ENCODE peak calls at places on chromosomes 12 and 14, in eight cellular contexts. Q is left ventricle myocardium inferior, K is psoas muscle, B is esophagus muscularis mucosa, P is PC-3, T is heart right ventricle, U is hepatocyte, O is SK-N-MC. H is an unnamed sample. For H3K36me3, the result is how much of the 10 kb centered on the place peaks cover.

GRCh38 chr12:117972341-117972740 is 3.6 kb upstream of the KSR2 start:
- DNase-seq in K (no peak), Q (no peak), O (no peak), T (no peak), U (no peak), B (no peak), P (no peak), H (no peak)

GRCh38 chr12:108532061-108532848 is 17.2 kb downstream of the FICD start:
- DNase-seq in B (peak), U (no peak), O (no peak), T (no peak), K (no peak), Q (no peak), P (no peak), H (no peak)

GRCh38 chr12:34396861-34397590 is 374.7 kb downstream of the ALG10 start:
- DNase-seq in P (no peak), O (no peak), U (no peak), T (peak), Q (peak), B (peak), K (peak), H (no peak)

GRCh38 chr12:49502590-49502989 is 36.2 kb upstream of the KCNH3 start:
- DNase-seq in U (no peak), B (no peak), Q (no peak), P (no peak), O (no peak), T (no peak), K (no peak), H (peak)

GRCh38 chr12:100576311-100577036 is 3.0 kb downstream of the GAS2L3 start:
- DNase-seq in Q (no peak), O (no peak), P (peak), K (no peak), B (no peak), T (no peak), U (peak), H (no peak)

GRCh38 chr14:60161176-60162107 is 3.8 kb downstream of the DHRS7 start:
- DNase-seq in U (no peak), K (peak), O (no peak), Q (no peak), P (peak), T (no peak), B (no peak), H (no peak)

GRCh38 chr12:91562476-91562875 is 379.9 kb upstream of the DCN start:
- DNase-seq in K (no peak), P (no peak), B (no peak), O (no peak), U (no peak), Q (no peak), T (no peak), H (no peak)

GRCh38 chr12:115267891-115268290 is 583.9 kb upstream of the TBX3 start:
- DNase-seq in Q (no peak), P (no peak), U (no peak), T (no peak), B (no peak), K (no peak), O (no peak), H (no peak)

GRCh38 chr14:77007975-77008421 is 20.5 kb downstream of the IRF2BPL start:
- DNase-seq in B (no peak), K (peak), T (peak), Q (peak), U (peak), P (peak), O (no peak), H (no peak)

GRCh38 chr12:101414533-101415119 is 7.1 kb upstream of the ARL1 start:
- DNase-seq in B (no peak), Q (no peak), P (peak), U (peak), O (peak), K (no peak), T (peak), H (peak)

GRCh38 chr12:26195250-26195640 is at the start of gene SSPN:
- DNase-seq in P (peak), Q (peak), B (no peak), K (peak), U (peak), O (no peak), T (peak), H (peak)

GRCh38 chr12:41185946-41186345 is 2.2 kb upstream of the PDZRN4 start:
- DNase-seq in O (no peak), U (no peak), P (no peak), Q (no peak), T (no peak), B (no peak), K (no peak), H (no peak)

GRCh38 chr12:59596232-59597143 is 659 bp downstream of the SLC16A7 start:
- DNase-seq in T (peak), O (no peak), B (peak), Q (peak), U (peak), K (peak), P (peak), H (peak)

GRCh38 chr14:69246331-69246730 is 13.6 kb upstream of the GALNT16 start:
- DNase-seq in K (no peak), T (no peak), Q (no peak), B (no peak), P (no peak), O (no peak), U (no peak), H (no peak)

GRCh38 chr12:75477137-75477536 is 3.4 kb upstream of the GLIPR1 start:
- DNase-seq in Q (no peak), O (no peak), K (no peak), P (no peak), T (no peak), U (no peak), B (no peak), H (no peak)

GRCh38 chr14:32508281-32508680 is 179.2 kb downstream of the AKAP6 start:
- DNase-seq in P (no peak), B (no peak), O (no peak), U (no peak), K (no peak), Q (no peak), T (no peak), H (no peak)

GRCh38 chr14:100066984-100067383 is 1.8 kb downstream of the EVL start:
- DNase-seq in T (no peak), P (no peak), O (no peak), K (no peak), B (no peak), U (no peak), Q (no peak), H (no peak)

GRCh38 chr14:83294941-83295340 is 1761.3 kb upstream of the SEL1L start:
- DNase-seq in U (no peak), Q (no peak), K (no peak), B (no peak), O (no peak), P (no peak), T (no peak), H (no peak)

GRCh38 chr14:79144891-79145290 is 974.7 kb downstream of the NRXN3 start:
- DNase-seq in B (no peak), Q (no peak), P (no peak), O (no peak), T (no peak), U (no peak), K (no peak), H (no peak)

GRCh38 chr12:100154472-100155247 is 12.0 kb upstream of the BLTP3B start:
- DNase-seq in P (peak), O (no peak), T (peak), U (peak), Q (peak), B (peak), K (peak), H (peak)

GRCh38 chr12:3511760-3512159 is 20.8 kb downstream of the PRMT8 start:
- DNase-seq in Q (no peak), U (no peak), O (no peak), P (no peak), T (no peak), K (no peak), B (no peak), H (no peak)

GRCh38 chr12:52389313-52390207 is 4.1 kb upstream of the KRT84 start:
- DNase-seq in Q (no peak), T (no peak), P (peak), B (no peak), K (no peak), O (no peak), U (peak), H (peak)

GRCh38 chr14:32816588-32816987 is 122.1 kb upstream of the NPAS3 start:
- DNase-seq in T (no peak), O (no peak), K (no peak), P (no peak), B (no peak), Q (no peak), U (no peak), H (no peak)

DNA sequence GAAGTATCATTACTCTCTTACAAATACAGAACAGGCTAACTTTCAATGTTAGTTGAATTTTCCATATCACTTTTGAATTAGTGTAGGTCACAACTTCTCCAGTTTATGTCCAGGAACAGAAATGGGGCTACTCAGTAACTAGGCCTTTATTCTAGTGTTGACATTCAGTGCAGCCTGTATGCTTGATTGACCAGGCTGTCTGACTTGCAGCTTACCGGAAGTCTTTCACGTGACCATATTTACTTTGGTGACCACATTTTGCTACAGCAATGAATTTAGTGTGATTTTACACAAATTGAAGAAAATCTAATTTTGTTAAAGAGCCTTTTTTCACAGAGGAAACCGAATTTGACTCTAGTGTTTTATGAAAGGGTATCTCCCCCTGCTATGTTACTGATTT is 12.4 kb downstream of the MTERF2 start:
- DNase-seq in T (no peak), P (no peak), K (no peak), O (no peak), B (no peak), Q (no peak), U (peak), H (no peak)
- H3K27ac ChIP-seq in T (no peak), P (no peak), K (no peak), O (no peak), B (no peak), Q (no peak), U (peak), H (peak)

GRCh38 chr12:56163533-56164344 is 5.6 kb downstream of the MYL6 start:
- DNase-seq in P (no peak), T (no peak), B (no peak), Q (no peak), O (no peak), U (no peak), K (no peak), H (peak)

GRCh38 chr12:56160160-56160763 is 2.1 kb downstream of the MYL6 start:
- DNase-seq in T (no peak), U (no peak), Q (no peak), B (no peak), K (peak), O (no peak), P (peak), H (peak)

GRCh38 chr12:56162468-56163290 is 4.5 kb downstream of the MYL6 start:
- DNase-seq in Q (no peak), B (no peak), O (no peak), T (no peak), U (no peak), P (no peak), K (no peak), H (no peak)

GRCh38 chr12:56160894-56161667 is 2.9 kb downstream of the MYL6 start:
- DNase-seq in P (no peak), T (no peak), Q (no peak), K (no peak), B (no peak), U (no peak), O (no peak), H (no peak)

GRCh38 chr12:56161677-56162351 is 3.7 kb downstream of the MYL6 start:
- DNase-seq in U (no peak), T (no peak), B (no peak), P (no peak), Q (no peak), O (no peak), K (no peak), H (no peak)
- H3K36me3 ChIP-seq in U (under half), T (half or more), B (under half), P (under half), Q (half or more), O (half or more), K (under half), H (half or more)

DNA sequence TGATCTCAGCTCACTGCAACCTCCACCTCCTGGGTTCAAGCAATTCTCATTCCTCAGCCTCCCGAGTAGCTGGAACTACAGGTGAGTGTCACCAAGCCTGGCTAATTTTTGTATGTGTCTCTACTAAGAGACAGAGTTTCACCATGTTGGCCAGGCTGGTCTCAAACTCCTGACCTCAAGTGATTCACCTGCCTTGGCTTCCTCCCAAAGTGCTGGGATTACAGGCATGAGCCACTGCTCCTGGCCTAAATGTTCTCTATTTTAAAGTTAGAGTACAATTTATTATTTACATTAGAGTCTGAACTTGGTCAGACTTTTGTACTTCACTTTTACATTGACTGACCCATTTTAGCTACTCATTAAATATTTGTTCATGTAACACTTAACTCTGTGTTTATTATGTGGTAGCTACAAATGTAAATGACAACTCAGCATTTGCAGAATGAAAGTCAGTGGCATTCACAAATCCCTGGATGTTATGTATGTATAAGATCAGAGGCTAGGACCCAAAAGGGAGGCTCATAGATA is 409.6 kb downstream of the APAF1 start:
- DNase-seq in Q (no peak), U (no peak), T (no peak), B (no peak), K (no peak), P (peak), O (no peak), H (no peak)
- H3K27ac ChIP-seq in Q (no peak), U (no peak), T (no peak), B (no peak), K (no peak), P (no peak), O (no peak), H (no peak)

GRCh38 chr12:110344657-110345056 is 58.9 kb downstream of the ANAPC7 start:
- DNase-seq in P (no peak), K (no peak), Q (no peak), B (no peak), O (no peak), U (no peak), T (no peak), H (no peak)

GRCh38 chr12:110340706-110341105 is 59.7 kb downstream of the ATP2A2 start:
- DNase-seq in P (no peak), B (no peak), Q (no peak), K (peak), T (no peak), O (no peak), U (no peak), H (no peak)

GRCh38 chr12:110343921-110344555 is 59.5 kb downstream of the ANAPC7 start:
- DNase-seq in O (no peak), U (no peak), B (no peak), Q (no peak), T (no peak), K (no peak), P (no peak), H (no peak)

GRCh38 chr12:110343114-110343513 is 60.4 kb downstream of the ANAPC7 start:
- DNase-seq in Q (no peak), U (no peak), K (no peak), O (no peak), T (no peak), B (no peak), P (no peak), H (no peak)

DNA sequence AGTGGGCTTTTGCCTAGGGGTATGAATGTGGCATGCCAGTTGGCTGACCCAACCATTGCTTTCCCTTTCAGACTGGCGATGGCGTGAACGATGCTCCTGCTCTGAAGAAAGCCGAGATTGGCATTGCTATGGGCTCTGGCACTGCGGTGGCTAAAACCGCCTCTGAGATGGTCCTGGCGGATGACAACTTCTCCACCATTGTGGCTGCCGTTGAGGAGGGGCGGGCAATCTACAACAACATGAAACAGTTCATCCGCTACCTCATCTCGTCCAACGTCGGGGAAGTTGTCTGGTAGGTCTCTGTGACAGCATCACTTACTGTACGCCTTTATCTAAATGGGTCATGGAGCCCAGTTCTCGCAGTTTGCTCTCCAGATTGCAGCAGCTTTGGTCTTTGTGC is 61.1 kb downstream of the ATP2A2 start:
- DNase-seq in U (no peak), O (no peak), K (no peak), Q (no peak), P (no peak), T (no peak), B (no peak), H (no peak)
- H3K36me3 ChIP-seq in U (under half), O (half or more), K (under half), Q (half or more), P (half or more), T (half or more), B (half or more), H (half or more)